ENCODE peak calls at places on chromosome 17, in six cellular contexts. P, B, N, H, T and L are unnamed samples.

GRCh38 chr17:74512624-74513084 is 18.6 kb downstream of the CD300LB start:
- DNase-seq in T (no peak), N (peak), P (peak), H (no peak), B (no peak), L (no peak)

GRCh38 chr17:27800522-27800921 is at the start of gene NOS2:
- DNase-seq in B (no peak), T (no peak), N (no peak), P (no peak), H (no peak), L (no peak)

GRCh38 chr17:33266611-33267010 is 26.5 kb downstream of the ASIC2 start:
- DNase-seq in B (no peak), H (no peak), P (no peak), N (no peak), T (no peak), L (no peak)

GRCh38 chr17:30225919-30226553 is 9.5 kb downstream of the SLC6A4 start:
- DNase-seq in N (no peak), T (no peak), P (no peak), B (no peak), H (no peak), L (no peak)

GRCh38 chr17:77433385-77434135 is 292.8 kb downstream of the SEC14L1 start:
- DNase-seq in N (no peak), B (no peak), P (peak), H (no peak), T (no peak), L (no peak)

GRCh38 chr17:55444471-55445441 is 23.1 kb upstream of the MMD start:
- DNase-seq in H (no peak), T (no peak), B (no peak), P (peak), N (no peak), L (no peak)

GRCh38 chr17:66904760-66905637 is 59.5 kb upstream of the CACNG4 start:
- DNase-seq in B (no peak), H (no peak), P (no peak), T (peak), N (peak), L (no peak)

GRCh38 chr17:69763503-69763902 is 311.5 kb upstream of the KCNJ16 start:
- DNase-seq in T (no peak), N (no peak), H (no peak), P (no peak), B (no peak), L (no peak)

GRCh38 chr17:48835971-48836370 is 5.1 kb downstream of the CALCOCO2 start:
- DNase-seq in P (no peak), N (no peak), B (no peak), T (no peak), H (no peak), L (no peak)

GRCh38 chr17:30263552-30264333 is 28.0 kb downstream of the BLMH start:
- DNase-seq in B (no peak), H (no peak), P (no peak), T (no peak), N (peak), L (no peak)

GRCh38 chr17:33152793-33153192 is 140.3 kb downstream of the ASIC2 start:
- DNase-seq in N (no peak), B (no peak), H (no peak), P (no peak), T (no peak), L (peak)

GRCh38 chr17:18999911-19000310 is 4.7 kb downstream of the FAM83G start:
- DNase-seq in H (no peak), P (no peak), T (no peak), N (no peak), B (no peak), L (no peak)

GRCh38 chr17:34110315-34110714 is 144.8 kb upstream of the CCL2 start:
- DNase-seq in B (no peak), N (no peak), T (peak), P (no peak), H (no peak), L (no peak)

GRCh38 chr17:77692571-77693161 is 265.8 kb upstream of the TNRC6C start:
- DNase-seq in H (no peak), P (no peak), T (no peak), N (no peak), B (no peak), L (no peak)

GRCh38 chr17:28317965-28318758 is 838 bp upstream of the TMEM97 start:
- DNase-seq in P (no peak), T (no peak), B (peak), N (no peak), H (no peak), L (peak)

GRCh38 chr17:48995871-48996695 is 1.1 kb upstream of the IGF2BP1 start:
- DNase-seq in N (no peak), P (no peak), T (no peak), B (peak), H (no peak), L (peak)

GRCh38 chr17:33983824-33984574 is 271.1 kb upstream of the CCL2 start:
- DNase-seq in N (no peak), P (no peak), T (no peak), H (no peak), B (no peak), L (no peak)

GRCh38 chr17:75590314-75590761 is 2.7 kb downstream of the MYO15B start:
- DNase-seq in T (peak), H (no peak), N (no peak), P (no peak), B (no peak), L (no peak)

GRCh38 chr17:17348872-17349723 is 45.9 kb downstream of the NT5M start:
- DNase-seq in H (no peak), N (no peak), T (peak), B (no peak), P (no peak), L (no peak)

GRCh38 chr17:61294286-61294685 is 105.4 kb upstream of the TBX2 start:
- DNase-seq in P (no peak), N (no peak), H (no peak), B (no peak), T (no peak), L (no peak)

GRCh38 chr17:8080799-8081219 is 6.7 kb downstream of the ALOX12B start:
- DNase-seq in N (no peak), P (no peak), T (no peak), H (no peak), B (no peak), L (no peak)

GRCh38 chr17:42018988-42019387 is 902 bp upstream of the NKIRAS2 start:
- DNase-seq in P (no peak), N (no peak), T (no peak), B (no peak), H (no peak), L (no peak)

GRCh38 chr17:40707720-40708119 is 4.2 kb upstream of the KRT24 start:
- DNase-seq in N (no peak), P (no peak), H (peak), T (no peak), B (no peak), L (peak)

GRCh38 chr17:18958611-18959010 is 6.6 kb downstream of the SLC5A10 start:
- DNase-seq in B (no peak), H (no peak), T (no peak), N (no peak), P (no peak), L (no peak)

GRCh38 chr17:50059256-50059655 is 3.3 kb downstream of the ITGA3 start:
- DNase-seq in B (no peak), H (no peak), N (no peak), T (no peak), P (no peak), L (no peak)

GRCh38 chr17:36507266-36507665 is 20.8 kb downstream of the ZNHIT3 start:
- DNase-seq in T (no peak), P (no peak), N (no peak), B (no peak), H (no peak), L (no peak)

GRCh38 chr17:49388290-49388640 is 26.2 kb upstream of the ZNF652 start:
- DNase-seq in N (no peak), B (no peak), T (no peak), H (no peak), P (peak), L (no peak)

GRCh38 chr17:47742319-47743181 is 9.5 kb downstream of the TBX21 start:
- DNase-seq in T (no peak), N (no peak), H (no peak), P (peak), B (peak), L (peak)

GRCh38 chr17:66951605-66951953 is 12.9 kb upstream of the CACNG4 start:
- DNase-seq in N (no peak), H (no peak), P (no peak), B (no peak), T (no peak), L (no peak)

GRCh38 chr17:79864147-79864546 is 24.9 kb upstream of the CBX4 start:
- DNase-seq in B (no peak), T (no peak), P (no peak), H (no peak), N (no peak), L (no peak)

GRCh38 chr17:76123749-76124581 is 17.1 kb downstream of the FOXJ1 start:
- DNase-seq in P (no peak), T (no peak), N (no peak), H (no peak), B (no peak), L (no peak)

GRCh38 chr17:10756146-10756545 is 26.3 kb upstream of the TMEM220 start:
- DNase-seq in B (no peak), H (no peak), T (no peak), N (no peak), P (no peak), L (no peak)

GRCh38 chr17:31917065-31917529 is 15.6 kb upstream of the UTP6 start:
- DNase-seq in N (no peak), B (no peak), T (peak), H (no peak), P (no peak), L (peak)

GRCh38 chr17:47781397-47781796 is 40.2 kb downstream of the OSBPL7 start:
- DNase-seq in N (no peak), B (no peak), H (no peak), T (no peak), P (no peak), L (no peak)

GRCh38 chr17:65559802-65560627 is 1.4 kb downstream of the AXIN2 start:
- DNase-seq in B (no peak), N (no peak), H (no peak), P (no peak), T (peak), L (peak)

GRCh38 chr17:48155889-48156670 is 48.5 kb downstream of the SNX11 start:
- DNase-seq in T (no peak), P (no peak), N (no peak), B (no peak), H (no peak), L (no peak)

GRCh38 chr17:35605753-35606152 is 18.6 kb downstream of the AP2B1 start:
- DNase-seq in H (no peak), B (no peak), T (no peak), P (no peak), N (no peak), L (no peak)

GRCh38 chr17:27848941-27849340 is 44.2 kb downstream of the LYRM9 start:
- DNase-seq in N (no peak), P (no peak), B (no peak), H (no peak), T (no peak), L (no peak)

DNA sequence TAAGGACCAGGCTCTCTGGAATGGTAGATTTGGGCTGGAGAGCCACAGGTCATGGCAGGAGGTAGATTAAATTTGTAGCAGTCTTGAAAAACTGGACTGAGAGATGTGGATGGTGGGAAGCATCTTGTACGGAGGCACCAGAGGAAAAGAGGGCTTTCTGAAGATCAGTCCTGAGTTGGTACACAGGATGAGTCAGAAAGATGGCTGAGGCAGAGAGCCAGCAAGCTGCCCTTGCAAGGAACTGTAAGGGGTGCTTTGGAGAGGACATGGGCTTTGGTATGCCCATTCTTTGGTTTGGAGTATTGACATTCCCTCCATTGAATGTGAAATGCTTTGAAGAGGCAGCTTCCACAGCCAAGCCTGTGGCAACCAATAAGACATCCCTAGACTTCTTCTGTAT is 55.9 kb downstream of the MYOCD start:
- DNase-seq in H (no peak), P (no peak), T (no peak), N (no peak), B (no peak), L (no peak)
- TF ChIP-seq CTCF in H (no peak), P (no peak), T (no peak), N (no peak), B (no peak), L (no peak)

GRCh38 chr17:73420897-73421296 is 109.1 kb upstream of the CDC42EP4 start:
- DNase-seq in B (peak), N (no peak), T (no peak), H (no peak), P (no peak), L (peak)
- TF ChIP-seq CTCF in B (peak), N (peak), T (no peak), H (no peak), P (no peak), L (no peak)

GRCh38 chr17:2054740-2055493 is at the start of gene HIC1:
- DNase-seq in H (peak), B (peak), P (peak), N (no peak), T (peak), L (peak)

GRCh38 chr17:2055494-2056220 is 754 bp downstream of the HIC1 start:
- DNase-seq in N (no peak), H (no peak), P (peak), T (peak), B (no peak), L (peak)

GRCh38 chr17:2054262-2054739 is 602 bp upstream of the HIC1 start:
- DNase-seq in P (no peak), N (no peak), T (no peak), H (no peak), B (peak), L (no peak)

GRCh38 chr17:2051388-2052237 is 3.3 kb upstream of the HIC1 start:
- DNase-seq in P (no peak), N (no peak), H (no peak), T (no peak), B (no peak), L (no peak)

GRCh38 chr17:2053380-2054261 is 1.3 kb upstream of the HIC1 start:
- DNase-seq in H (peak), T (peak), B (peak), P (peak), N (no peak), L (peak)
- TF ChIP-seq CTCF in H (peak), T (no peak), B (peak), P (peak), N (peak), L (peak)

DNA sequence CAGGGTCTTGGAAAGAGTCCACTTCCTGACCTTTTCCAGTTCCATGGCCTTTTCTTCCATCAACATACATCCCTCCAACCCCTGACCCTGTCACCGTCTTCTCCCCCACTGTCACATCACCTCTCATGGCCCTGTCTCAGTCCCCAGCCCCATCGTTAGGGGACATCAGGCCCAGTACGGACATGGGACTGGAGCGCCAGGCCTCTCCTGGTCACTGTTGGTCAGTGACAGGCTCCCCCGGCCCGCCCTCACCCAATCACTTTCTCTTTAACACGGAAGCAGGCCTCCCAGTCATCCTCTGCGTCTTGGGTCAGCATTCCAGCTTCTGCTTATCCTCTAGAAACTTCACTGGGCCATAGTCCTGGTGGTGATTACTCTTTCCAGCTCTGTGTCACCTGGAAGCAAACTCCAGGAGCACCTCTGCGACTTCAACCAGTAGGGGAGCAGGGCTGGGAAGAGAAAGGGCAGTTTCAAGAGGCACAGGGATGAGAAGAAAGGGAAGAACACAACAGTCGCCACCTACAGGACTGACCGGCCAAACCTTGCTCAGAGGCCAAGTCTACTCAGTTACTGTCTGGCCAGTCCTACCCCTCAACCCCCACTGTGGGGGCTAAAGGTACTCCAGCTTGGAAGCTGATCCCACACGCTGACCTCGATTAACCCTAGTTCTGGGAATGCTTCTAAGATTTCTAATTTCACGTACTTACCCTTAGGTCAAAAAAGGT is 15.9 kb upstream of the ICAM2 start:
- DNase-seq in N (no peak), T (no peak), P (no peak), H (no peak), B (peak), L (no peak)
- TF ChIP-seq CTCF in N (peak), T (no peak), P (peak), H (no peak), B (peak), L (no peak)

GRCh38 chr17:5080591-5080990 is 2.3 kb downstream of the ZFP3 start:
- DNase-seq in T (no peak), H (no peak), P (no peak), B (no peak), N (no peak), L (no peak)

GRCh38 chr17:5077781-5078105 is 524 bp upstream of the ZFP3 start:
- DNase-seq in P (no peak), N (no peak), T (no peak), H (no peak), B (no peak), L (no peak)

GRCh38 chr17:5078106-5079028 is at the start of gene ZFP3:
- DNase-seq in H (peak), N (no peak), P (peak), T (peak), B (no peak), L (peak)
- TF ChIP-seq CTCF in H (no peak), N (peak), P (no peak), T (no peak), B (no peak), L (no peak)

GRCh38 chr17:78727476-78728229 is 54.4 kb downstream of the CYTH1 start:
- DNase-seq in H (no peak), B (no peak), N (no peak), P (no peak), T (no peak), L (no peak)
- TF ChIP-seq CTCF in H (no peak), B (no peak), N (no peak), P (peak), T (no peak), L (no peak)

DNA sequence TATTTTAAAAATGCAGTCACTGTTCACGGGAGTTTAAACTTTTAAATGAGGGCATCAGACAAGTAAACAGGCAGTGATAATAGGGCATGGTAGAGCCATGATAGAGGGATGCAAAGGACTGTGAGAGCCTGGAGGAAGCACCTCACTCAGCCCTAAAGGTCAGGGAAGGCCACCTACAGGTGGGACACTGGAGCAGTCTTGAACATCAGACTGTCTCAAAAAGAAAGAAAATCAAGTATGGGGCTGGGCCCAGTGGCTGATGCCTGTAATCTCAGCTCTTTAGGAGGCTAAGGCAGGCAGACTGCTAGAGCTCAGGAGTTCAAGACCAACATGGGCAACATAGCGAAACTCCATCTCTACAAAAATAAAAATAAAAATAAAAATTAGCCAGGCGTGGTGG is 31.0 kb upstream of the DHRS7B start:
- DNase-seq in P (no peak), H (no peak), B (no peak), T (no peak), N (no peak), L (no peak)
- TF ChIP-seq CTCF in P (peak), H (no peak), B (no peak), T (no peak), N (no peak), L (no peak)

GRCh38 chr17:81681672-81682071 is 1.9 kb downstream of the ARL16 start:
- DNase-seq in T (no peak), B (no peak), P (no peak), H (no peak), N (peak), L (no peak)
- TF ChIP-seq CTCF in T (no peak), B (no peak), P (no peak), H (no peak), N (no peak), L (no peak)